ENCODE peak calls at places on chromosomes 6 and 20, in five cellular contexts. D, V, O, C and R are unnamed samples.

GRCh38 chr6:128367437-128367836 is 153.0 kb downstream of the PTPRK start:
- DNase-seq in D (no peak), V (no peak), O (peak; percentile 18), C (no peak), R (no peak)

GRCh38 chr6:146847426-146847825 is 248.7 kb downstream of the ADGB start:
- DNase-seq in D (no peak), V (no peak), O (no peak), C (no peak), R (no peak)

GRCh38 chr6:103874575-103874974 is 985.1 kb downstream of the HACE1 start:
- DNase-seq in D (no peak), V (no peak), O (no peak), C (no peak), R (no peak)

GRCh38 chr20:49276201-49276894 is 1.5 kb downstream of the ZNFX1 start:
- DNase-seq in D (no peak), V (no peak), O (peak; percentile 79), C (peak; percentile 32), R (peak; percentile 65)

GRCh38 chr20:41650221-41650948 is 32.2 kb upstream of the CHD6 start:
- DNase-seq in D (peak; percentile 87), V (no peak), O (no peak), C (no peak), R (no peak)

GRCh38 chr6:11317885-11318771 is 85.7 kb upstream of the NEDD9 start:
- DNase-seq in D (no peak), V (peak; percentile 52), O (peak; percentile 93), C (no peak), R (peak; percentile 92)

GRCh38 chr6:4059115-4059777 is 19.7 kb downstream of the FAM217A start:
- DNase-seq in D (no peak), V (no peak), O (peak; percentile 92), C (no peak), R (peak; percentile 37)

GRCh38 chr6:56802570-56802969 is 152.3 kb upstream of the BEND6 start:
- DNase-seq in D (no peak), V (no peak), O (peak; percentile 68), C (no peak), R (peak; percentile 81)

GRCh38 chr20:62908971-62909791 is 17.1 kb downstream of the DIDO1 start:
- DNase-seq in D (no peak), V (no peak), O (no peak), C (no peak), R (no peak)

GRCh38 chr6:156735751-156736150 is 41.4 kb upstream of the ARID1B start:
- DNase-seq in D (no peak), V (no peak), O (no peak), C (no peak), R (no peak)

GRCh38 chr20:45337367-45338120 is 10.7 kb downstream of the SDC4 start:
- DNase-seq in D (no peak), V (no peak), O (peak; percentile 97), C (no peak), R (peak; percentile 87)

GRCh38 chr20:50987493-50988210 is 29.0 kb downstream of the MOCS3 start:
- DNase-seq in D (peak; percentile 82), V (no peak), O (peak; percentile 94), C (peak; percentile 70), R (peak; percentile 90)

GRCh38 chr20:47334022-47334551 is 22.4 kb downstream of the ZMYND8 start:
- DNase-seq in D (peak; percentile 74), V (no peak), O (peak; percentile 96), C (no peak), R (peak; percentile 75)

GRCh38 chr20:45359406-45360148 is 3.4 kb upstream of the SYS1 start:
- DNase-seq in D (no peak), V (no peak), O (no peak), C (no peak), R (peak; percentile 81)

GRCh38 chr6:143482593-143482992 is 28.9 kb downstream of the FUCA2 start:
- DNase-seq in D (no peak), V (no peak), O (peak; percentile 38), C (no peak), R (no peak)

GRCh38 chr6:158471339-158471738 is 88.6 kb upstream of the TMEM181 start:
- DNase-seq in D (no peak), V (no peak), O (no peak), C (no peak), R (no peak)

GRCh38 chr6:109059148-109059547 is 35.5 kb downstream of the SESN1 start:
- DNase-seq in D (peak; percentile 23), V (no peak), O (peak; percentile 57), C (no peak), R (no peak)

GRCh38 chr20:63234693-63235398 is 859 bp upstream of the BIRC7 start:
- DNase-seq in D (no peak), V (no peak), O (peak; percentile 39), C (no peak), R (no peak)

GRCh38 chr6:40719671-40720374 is 132.7 kb upstream of the LRFN2 start:
- DNase-seq in D (no peak), V (no peak), O (peak; percentile 65), C (peak; percentile 24), R (peak; percentile 4)

GRCh38 chr6:128803911-128804310 is 79.0 kb upstream of the LAMA2 start:
- DNase-seq in D (no peak), V (no peak), O (peak; percentile 53), C (no peak), R (peak; percentile 45)

GRCh38 chr20:1900321-1900791 is 5.1 kb downstream of the SIRPA start:
- DNase-seq in D (no peak), V (no peak), O (peak; percentile 83), C (peak; percentile 45), R (peak; percentile 38)

GRCh38 chr6:149246691-149247384 is 70.7 kb upstream of the TAB2 start:
- DNase-seq in D (no peak), V (no peak), O (no peak), C (no peak), R (no peak)

GRCh38 chr6:15325540-15325955 is 79.7 kb downstream of the JARID2 start:
- DNase-seq in D (no peak), V (no peak), O (no peak), C (no peak), R (no peak)
- H3K4me3 ChIP-seq in D (no peak overlapping the region), V (no peak overlapping the region), O (no peak overlapping the region), C (no peak overlapping the region), R (no peak overlapping the region)

GRCh38 chr6:26502169-26502568 is 2.1 kb downstream of the BTN1A1 start:
- DNase-seq in D (no peak), V (no peak), O (no peak), C (no peak), R (no peak)

GRCh38 chr6:26497610-26498009 is 2.5 kb upstream of the BTN1A1 start:
- DNase-seq in D (no peak), V (no peak), O (no peak), C (no peak), R (no peak)

GRCh38 chr6:26500102-26500501 is at the start of gene BTN1A1:
- DNase-seq in D (no peak), V (no peak), O (no peak), C (no peak), R (no peak)

GRCh38 chr6:26501482-26501986 is 1.4 kb downstream of the BTN1A1 start:
- DNase-seq in D (no peak), V (no peak), O (peak; percentile 54), C (peak; percentile 39), R (no peak)
- H3K4me3 ChIP-seq in D (no peak overlapping the region), V (peak overlapping the region; percentile 60), O (peak overlapping the region; percentile 21), C (peak overlapping the region; percentile 15), R (peak overlapping the region; percentile 27)

DNA sequence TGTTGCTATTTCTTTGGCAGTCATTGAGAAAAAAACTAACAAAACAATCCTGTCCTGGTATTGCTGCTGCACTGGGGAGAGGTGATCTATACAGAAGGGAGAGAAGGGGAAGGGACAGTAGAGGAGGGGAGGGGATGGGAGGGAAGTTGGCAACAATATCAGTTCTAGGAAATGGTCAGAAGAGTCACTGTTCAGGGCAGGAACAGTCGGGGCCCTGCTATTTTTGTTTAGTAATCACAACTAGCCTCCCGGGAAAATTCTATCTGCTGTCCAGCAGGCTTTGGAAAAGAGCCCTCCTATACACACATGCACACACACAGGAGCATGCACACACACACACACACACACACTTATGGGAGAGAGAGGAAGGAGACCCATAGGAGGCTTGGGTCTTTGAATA is 142.3 kb upstream of the CARMIL1 start:
- DNase-seq in D (no peak), V (no peak), O (peak; percentile 35), C (peak; percentile 31), R (no peak)
- H3K4me3 ChIP-seq in D (no peak overlapping the region), V (no peak overlapping the region), O (no peak overlapping the region), C (peak overlapping the region; percentile 53), R (no peak overlapping the region)

GRCh38 chr6:110755411-110755834 is 59.8 kb downstream of the CDK19 start:
- DNase-seq in D (no peak), V (no peak), O (peak; percentile 12), C (no peak), R (peak; percentile 9)
- H3K4me3 ChIP-seq in D (no peak overlapping the region), V (no peak overlapping the region), O (no peak overlapping the region), C (no peak overlapping the region), R (no peak overlapping the region)

DNA sequence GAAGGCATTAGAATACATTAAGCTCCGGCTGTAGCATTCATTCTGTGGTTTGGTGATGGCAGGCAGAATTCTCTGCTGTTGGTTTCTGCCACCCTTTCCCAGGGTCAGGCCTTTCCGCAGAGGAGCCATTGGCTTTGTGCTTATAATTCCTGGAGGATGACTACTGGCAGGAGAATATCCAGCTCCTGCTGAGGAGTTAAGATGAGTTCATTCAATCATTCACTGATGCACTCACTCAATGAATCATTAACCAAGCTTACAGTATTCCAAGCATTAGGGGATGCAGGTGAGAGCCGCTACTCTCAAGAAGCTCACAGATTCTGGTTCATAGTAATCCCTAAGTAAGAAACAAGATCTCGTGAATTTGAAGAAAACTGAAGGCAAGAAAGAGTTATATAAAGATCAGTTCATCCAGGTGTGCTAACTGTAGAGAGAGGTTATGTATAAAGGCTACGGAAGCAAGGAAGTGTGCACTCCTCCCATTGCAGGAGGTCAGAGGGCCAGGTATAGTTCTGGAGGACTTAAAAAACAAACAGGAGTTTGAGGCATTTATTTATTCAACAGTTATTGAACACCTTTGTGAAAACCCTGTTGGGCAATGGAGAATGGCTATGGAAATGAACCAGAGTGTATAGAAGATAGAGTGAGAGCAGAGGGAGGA is 75.5 kb downstream of the HMGN3 start:
- DNase-seq in D (no peak), V (no peak), O (no peak), C (no peak), R (peak; percentile 45)
- H3K4me3 ChIP-seq in D (no peak overlapping the region), V (no peak overlapping the region), O (no peak overlapping the region), C (no peak overlapping the region), R (no peak overlapping the region)